ENCODE peak calls at places on chromosome 18, in four cellular contexts. O is CD8-positive, alpha-beta memory T cell; P is lung microvascular endothelial cell; R is anterior cingulate cortex. W is an unnamed sample.

GRCh38 chr18:67300498-67300897 is 216.0 kb downstream of the DSEL start:
- DNase-seq in O (peak), P (no peak), R (no peak), W (no peak)

GRCh38 chr18:29439398-29439797 is 1262.5 kb upstream of the CDH2 start:
- DNase-seq in O (no peak), P (no peak), R (no peak), W (no peak)

GRCh38 chr18:61948196-61948800 is 55.5 kb upstream of the RNF152 start:
- DNase-seq in O (no peak), P (no peak), R (no peak), W (no peak)

GRCh38 chr18:50194623-50195532 is at the start of gene MYO5B:
- DNase-seq in O (peak), P (no peak), R (no peak), W (no peak)

GRCh38 chr18:58901783-58902182 is 37.1 kb downstream of the ZNF532 start:
- DNase-seq in O (no peak), P (no peak), R (no peak), W (no peak)

GRCh38 chr18:45231606-45232005 is 383.7 kb upstream of the SLC14A2 start:
- DNase-seq in O (no peak), P (no peak), R (no peak), W (no peak)

GRCh38 chr18:65990944-65991708 is 240.3 kb downstream of the CDH7 start:
- DNase-seq in O (no peak), P (no peak), R (no peak), W (no peak)

GRCh38 chr18:10213526-10213925 is 240.9 kb upstream of the APCDD1 start:
- DNase-seq in O (no peak), P (no peak), R (no peak), W (no peak)

GRCh38 chr18:61901334-61901986 is 8.7 kb upstream of the RNF152 start:
- DNase-seq in O (peak), P (peak), R (no peak), W (no peak)

GRCh38 chr18:48137354-48138208 is 207.1 kb upstream of the SMAD2 start:
- DNase-seq in O (no peak), P (no peak), R (no peak), W (no peak)

GRCh38 chr18:30455741-30456140 is 586.8 kb downstream of the DSC3 start:
- DNase-seq in O (no peak), P (no peak), R (no peak), W (no peak)

GRCh38 chr18:30987479-30988241 is 54.9 kb downstream of the DSC3 start:
- DNase-seq in O (no peak), P (no peak), R (no peak), W (no peak)

GRCh38 chr18:36114251-36114650 is 14.9 kb downstream of the SLC39A6 start:
- DNase-seq in O (no peak), P (no peak), R (no peak), W (no peak)

W was measured in HTR-8/SVneo.